ENCODE peak calls at places on chromosomes 1 and 21, in six cellular contexts. One of them, this sample, is unnamed.
A peak's percentile ranks its signal among the peaks of the same experiment; 100 is the strongest.

GRCh38 chr1:12810691-12811408 is 19.7 kb downstream of the PRAMEF1 start:
- DNase-seq in pancreas: no peak
- DNase-seq in upper lobe of right lung: no peak
- DNase-seq in cardiac muscle cell: no peak
- DNase-seq in psoas muscle: no peak
- DNase-seq in body of pancreas: no peak
- DNase-seq in this sample: no peak

GRCh38 chr1:234553241-234554156 is 56.5 kb downstream of the IRF2BP2 start:
- DNase-seq in pancreas: no peak
- DNase-seq in upper lobe of right lung: no peak
- DNase-seq in cardiac muscle cell: no peak
- DNase-seq in psoas muscle: no peak
- DNase-seq in body of pancreas: no peak
- DNase-seq in this sample: peak; percentile 82

GRCh38 chr1:17004466-17005364 is 7.0 kb downstream of the ATP13A2 start:
- DNase-seq in pancreas: no peak
- DNase-seq in upper lobe of right lung: no peak
- DNase-seq in cardiac muscle cell: no peak
- DNase-seq in psoas muscle: peak; percentile 49
- DNase-seq in body of pancreas: no peak
- DNase-seq in this sample: no peak

GRCh38 chr1:159854101-159854692 is 8.3 kb downstream of the VSIG8 start:
- DNase-seq in pancreas: peak; percentile 85
- DNase-seq in upper lobe of right lung: peak; percentile 91
- DNase-seq in cardiac muscle cell: peak; percentile 70
- DNase-seq in psoas muscle: peak; percentile 73
- DNase-seq in body of pancreas: peak; percentile 86
- DNase-seq in this sample: peak; percentile 66

GRCh38 chr1:226519741-226520598 is 28.6 kb upstream of the STUM start:
- DNase-seq in pancreas: no peak
- DNase-seq in upper lobe of right lung: no peak
- DNase-seq in cardiac muscle cell: peak; percentile 64
- DNase-seq in psoas muscle: no peak
- DNase-seq in body of pancreas: peak; percentile 24
- DNase-seq in this sample: no peak

GRCh38 chr1:145689922-145690321 is 17.2 kb downstream of the PDZK1 start:
- DNase-seq in pancreas: no peak
- DNase-seq in upper lobe of right lung: no peak
- DNase-seq in cardiac muscle cell: no peak
- DNase-seq in psoas muscle: no peak
- DNase-seq in body of pancreas: peak; percentile 31
- DNase-seq in this sample: no peak

GRCh38 chr1:36699113-36699512 is 216.4 kb upstream of the CSF3R start:
- DNase-seq in pancreas: no peak
- DNase-seq in upper lobe of right lung: no peak
- DNase-seq in cardiac muscle cell: no peak
- DNase-seq in psoas muscle: no peak
- DNase-seq in body of pancreas: no peak
- DNase-seq in this sample: no peak

GRCh38 chr1:224203243-224204016 is 20.4 kb downstream of the DEGS1 start:
- DNase-seq in pancreas: no peak
- DNase-seq in upper lobe of right lung: peak; percentile 74
- DNase-seq in cardiac muscle cell: no peak
- DNase-seq in psoas muscle: no peak
- DNase-seq in body of pancreas: peak; percentile 58
- DNase-seq in this sample: peak; percentile 59

GRCh38 chr1:164519426-164519825 is 39.6 kb upstream of the PBX1 start:
- DNase-seq in pancreas: no peak
- DNase-seq in upper lobe of right lung: no peak
- DNase-seq in cardiac muscle cell: no peak
- DNase-seq in psoas muscle: no peak
- DNase-seq in body of pancreas: no peak
- DNase-seq in this sample: no peak

GRCh38 chr1:115077286-115077983 is 11.9 kb downstream of the TSPAN2 start:
- DNase-seq in pancreas: no peak
- DNase-seq in upper lobe of right lung: no peak
- DNase-seq in cardiac muscle cell: no peak
- DNase-seq in psoas muscle: no peak
- DNase-seq in body of pancreas: no peak
- DNase-seq in this sample: no peak

GRCh38 chr21:28605138-28605537 is 387.5 kb downstream of the LTN1 start:
- DNase-seq in pancreas: no peak
- DNase-seq in upper lobe of right lung: no peak
- DNase-seq in cardiac muscle cell: peak; percentile 2
- DNase-seq in psoas muscle: no peak
- DNase-seq in body of pancreas: no peak
- DNase-seq in this sample: no peak

GRCh38 chr1:110018396-110018795 is 16.0 kb upstream of the STRIP1 start:
- DNase-seq in pancreas: no peak
- DNase-seq in upper lobe of right lung: no peak
- DNase-seq in cardiac muscle cell: no peak
- DNase-seq in psoas muscle: no peak
- DNase-seq in body of pancreas: peak; percentile 46
- DNase-seq in this sample: no peak

GRCh38 chr1:39174400-39175081 is 30.0 kb upstream of the MACF1 start:
- DNase-seq in pancreas: no peak
- DNase-seq in upper lobe of right lung: no peak
- DNase-seq in cardiac muscle cell: no peak
- DNase-seq in psoas muscle: no peak
- DNase-seq in body of pancreas: no peak
- DNase-seq in this sample: no peak

GRCh38 chr1:45458894-45459293 is 32.1 kb downstream of the TESK2 start:
- DNase-seq in pancreas: no peak
- DNase-seq in upper lobe of right lung: no peak
- DNase-seq in cardiac muscle cell: no peak
- DNase-seq in psoas muscle: no peak
- DNase-seq in body of pancreas: no peak
- DNase-seq in this sample: no peak

GRCh38 chr1:210292276-210292851 is 36.3 kb upstream of the HHAT start:
- DNase-seq in pancreas: peak; percentile 90
- DNase-seq in upper lobe of right lung: peak; percentile 93
- DNase-seq in cardiac muscle cell: peak; percentile 75
- DNase-seq in psoas muscle: peak; percentile 79
- DNase-seq in body of pancreas: peak; percentile 84
- DNase-seq in this sample: peak; percentile 82
- H3K4me3 ChIP-seq in pancreas: peak overlapping the region; percentile 29
- H3K4me3 ChIP-seq in upper lobe of right lung: peak overlapping the region; percentile 49
- H3K4me3 ChIP-seq in cardiac muscle cell: peak overlapping the region; percentile 24
- H3K4me3 ChIP-seq in psoas muscle: peak overlapping the region; percentile 69
- H3K4me3 ChIP-seq in body of pancreas: peak overlapping the region; percentile 54
- H3K4me3 ChIP-seq in this sample: peak overlapping the region; percentile 62

GRCh38 chr1:212722270-212722945 is 22.8 kb upstream of the BATF3 start:
- DNase-seq in pancreas: no peak
- DNase-seq in upper lobe of right lung: no peak
- DNase-seq in cardiac muscle cell: no peak
- DNase-seq in psoas muscle: no peak
- DNase-seq in body of pancreas: no peak
- DNase-seq in this sample: no peak

GRCh38 chr1:212721388-212722247 is 22.0 kb upstream of the BATF3 start:
- DNase-seq in pancreas: no peak
- DNase-seq in upper lobe of right lung: no peak
- DNase-seq in cardiac muscle cell: no peak
- DNase-seq in psoas muscle: no peak
- DNase-seq in body of pancreas: no peak
- DNase-seq in this sample: no peak

GRCh38 chr1:212713465-212714136 is 14.0 kb upstream of the BATF3 start:
- DNase-seq in pancreas: no peak
- DNase-seq in upper lobe of right lung: no peak
- DNase-seq in cardiac muscle cell: no peak
- DNase-seq in psoas muscle: no peak
- DNase-seq in body of pancreas: no peak
- DNase-seq in this sample: no peak

GRCh38 chr1:212719633-212720032 is 20.0 kb upstream of the BATF3 start:
- DNase-seq in pancreas: no peak
- DNase-seq in upper lobe of right lung: no peak
- DNase-seq in cardiac muscle cell: no peak
- DNase-seq in psoas muscle: no peak
- DNase-seq in body of pancreas: no peak
- DNase-seq in this sample: no peak

DNA sequence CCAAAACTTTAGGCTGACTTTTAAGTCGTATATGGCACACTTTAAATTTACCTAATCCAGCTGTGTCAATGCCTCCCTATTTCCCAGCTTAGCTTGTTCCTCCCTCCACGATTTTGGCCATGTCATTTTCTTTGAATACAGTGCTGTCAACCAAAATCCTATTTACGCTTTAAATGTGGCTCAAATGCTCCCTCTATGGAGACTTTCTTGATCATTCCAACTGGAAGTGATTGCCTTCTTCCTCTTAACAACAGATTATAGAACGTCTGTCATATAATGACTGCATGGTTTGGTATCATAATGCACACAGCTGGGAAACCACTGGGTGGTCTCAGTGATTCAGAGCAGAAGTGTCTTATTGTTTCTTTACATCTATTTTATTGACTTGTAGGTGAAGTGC is 18.9 kb upstream of the BATF3 start:
- DNase-seq in pancreas: no peak
- DNase-seq in upper lobe of right lung: no peak
- DNase-seq in cardiac muscle cell: no peak
- DNase-seq in psoas muscle: no peak
- DNase-seq in body of pancreas: no peak
- DNase-seq in this sample: no peak
- TF ChIP-seq CTCF in pancreas: no peak
- TF ChIP-seq CTCF in upper lobe of right lung: no peak
- TF ChIP-seq CTCF in cardiac muscle cell: peak; percentile 27
- TF ChIP-seq CTCF in psoas muscle: no peak
- TF ChIP-seq CTCF in body of pancreas: no peak
- TF ChIP-seq CTCF in this sample: peak; percentile 33

DNA sequence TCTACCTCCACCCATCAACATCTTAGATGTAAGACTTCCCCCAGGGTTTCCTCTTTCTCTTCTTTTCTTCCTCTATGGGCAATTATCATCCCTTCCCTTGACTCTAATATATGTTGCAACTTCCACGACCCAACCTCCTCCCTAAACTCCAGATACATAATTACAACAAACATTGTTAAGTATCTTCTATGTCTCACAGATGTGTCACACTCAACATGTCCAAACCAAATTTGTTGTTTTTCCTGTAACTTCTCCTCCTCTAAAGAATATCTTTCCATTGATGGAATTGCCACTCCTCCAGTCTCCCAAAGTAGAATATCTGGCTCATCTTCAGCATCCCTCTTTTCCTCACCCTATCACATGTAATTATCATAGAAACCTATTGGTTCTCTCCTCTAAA is 314.2 kb downstream of the RWDD3 start:
- DNase-seq in pancreas: no peak
- DNase-seq in upper lobe of right lung: no peak
- DNase-seq in cardiac muscle cell: no peak
- DNase-seq in psoas muscle: no peak
- DNase-seq in body of pancreas: no peak
- DNase-seq in this sample: no peak
- H3K4me1 ChIP-seq in pancreas: no peaks in the 10 kb centered on the region
- H3K4me1 ChIP-seq in upper lobe of right lung: no peaks in the 10 kb centered on the region
- H3K4me1 ChIP-seq in cardiac muscle cell: peaks cover 8% of the 10 kb centered on the region
- H3K4me1 ChIP-seq in psoas muscle: no peaks in the 10 kb centered on the region
- H3K4me1 ChIP-seq in body of pancreas: no peaks in the 10 kb centered on the region
- H3K4me1 ChIP-seq in this sample: no peaks in the 10 kb centered on the region

DNA sequence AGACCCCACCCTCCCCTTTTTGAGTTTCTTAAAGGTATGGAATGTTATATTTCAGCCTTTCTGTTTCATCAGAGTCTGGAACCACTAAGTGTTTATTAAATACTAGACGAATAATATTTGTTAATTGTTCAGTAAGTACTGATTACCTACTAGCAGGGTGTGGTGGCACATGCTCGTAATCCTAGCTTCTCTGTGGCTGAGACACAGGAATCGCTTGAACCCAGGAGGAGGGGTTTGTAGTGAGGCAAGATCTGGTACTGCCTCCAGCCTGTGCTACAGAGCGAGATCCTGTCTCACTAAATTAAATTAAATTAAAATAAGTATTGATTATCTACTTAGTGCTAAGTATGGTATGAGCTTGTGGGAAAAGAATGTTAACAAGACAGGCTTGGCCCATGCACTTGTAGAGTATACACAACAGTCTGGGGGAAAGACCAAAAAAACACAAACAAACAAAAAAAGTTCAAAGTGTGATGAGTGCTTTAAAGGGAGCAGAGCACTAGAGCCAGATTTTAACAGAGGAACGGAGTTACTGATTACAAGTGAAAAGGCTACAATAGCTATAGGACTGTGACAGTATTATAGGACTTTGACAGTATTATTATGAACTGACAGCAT is 2.4 kb downstream of the CEPT1 start:
- DNase-seq in pancreas: no peak
- DNase-seq in upper lobe of right lung: no peak
- DNase-seq in cardiac muscle cell: no peak
- DNase-seq in psoas muscle: no peak
- DNase-seq in body of pancreas: no peak
- DNase-seq in this sample: no peak
- H3K4me3 ChIP-seq in pancreas: no peak overlapping the region
- H3K4me3 ChIP-seq in upper lobe of right lung: no peak overlapping the region
- H3K4me3 ChIP-seq in cardiac muscle cell: no peak overlapping the region
- H3K4me3 ChIP-seq in psoas muscle: peak overlapping the region; percentile 96
- H3K4me3 ChIP-seq in body of pancreas: no peak overlapping the region
- H3K4me3 ChIP-seq in this sample: no peak overlapping the region

This sample was measured in BE2C.